ENCODE peak calls at places on chromosomes 5 and 9, in eight cellular contexts. One of them, this sample, is unnamed.

GRCh38 chr5:102910240-102911226 is 155.4 kb downstream of the PAM start:
- DNase-seq in heart right ventricle: no peak
- DNase-seq in HFF-Myc: peak
- DNase-seq in fibroblast of lung: peak
- DNase-seq in lung: no peak
- DNase-seq in bronchial epithelial cell: peak
- DNase-seq in AG04450: peak
- DNase-seq in NB4: no peak
- DNase-seq in this sample: peak

GRCh38 chr5:143355710-143356109 is 47.8 kb downstream of the NR3C1 start:
- DNase-seq in NB4: peak
- DNase-seq in AG04450: peak
- DNase-seq in fibroblast of lung: peak
- DNase-seq in HFF-Myc: peak
- DNase-seq in bronchial epithelial cell: peak
- DNase-seq in heart right ventricle: peak
- DNase-seq in lung: peak
- DNase-seq in this sample: peak

GRCh38 chr5:16550316-16550952 is 66.4 kb downstream of the RETREG1 start:
- DNase-seq in NB4: peak
- DNase-seq in bronchial epithelial cell: peak
- DNase-seq in AG04450: no peak
- DNase-seq in heart right ventricle: no peak
- DNase-seq in lung: no peak
- DNase-seq in fibroblast of lung: peak
- DNase-seq in HFF-Myc: no peak
- DNase-seq in this sample: no peak

GRCh38 chr5:179505636-179506261 is 44.6 kb upstream of the RUFY1 start:
- DNase-seq in NB4: no peak
- DNase-seq in bronchial epithelial cell: no peak
- DNase-seq in heart right ventricle: no peak
- DNase-seq in fibroblast of lung: no peak
- DNase-seq in AG04450: no peak
- DNase-seq in HFF-Myc: no peak
- DNase-seq in lung: no peak
- DNase-seq in this sample: no peak

GRCh38 chr9:93134740-93135444 is 841 bp upstream of the NINJ1 start:
- DNase-seq in heart right ventricle: no peak
- DNase-seq in NB4: no peak
- DNase-seq in fibroblast of lung: no peak
- DNase-seq in lung: no peak
- DNase-seq in bronchial epithelial cell: no peak
- DNase-seq in AG04450: no peak
- DNase-seq in HFF-Myc: no peak
- DNase-seq in this sample: no peak

GRCh38 chr5:80054682-80055081 is 19.5 kb downstream of the THBS4 start:
- DNase-seq in fibroblast of lung: no peak
- DNase-seq in lung: no peak
- DNase-seq in HFF-Myc: no peak
- DNase-seq in heart right ventricle: no peak
- DNase-seq in bronchial epithelial cell: peak
- DNase-seq in NB4: no peak
- DNase-seq in AG04450: no peak
- DNase-seq in this sample: no peak

GRCh38 chr5:38921174-38921573 is 75.4 kb downstream of the OSMR start:
- DNase-seq in fibroblast of lung: no peak
- DNase-seq in bronchial epithelial cell: no peak
- DNase-seq in NB4: peak
- DNase-seq in lung: no peak
- DNase-seq in AG04450: no peak
- DNase-seq in heart right ventricle: no peak
- DNase-seq in HFF-Myc: no peak
- DNase-seq in this sample: no peak

GRCh38 chr9:2299843-2300205 is 284.7 kb downstream of the SMARCA2 start:
- DNase-seq in NB4: no peak
- DNase-seq in fibroblast of lung: no peak
- DNase-seq in heart right ventricle: no peak
- DNase-seq in AG04450: no peak
- DNase-seq in bronchial epithelial cell: no peak
- DNase-seq in lung: no peak
- DNase-seq in HFF-Myc: no peak
- DNase-seq in this sample: no peak

GRCh38 chr5:142839711-142840441 is 69.7 kb downstream of the ARHGAP26 start:
- DNase-seq in NB4: peak
- DNase-seq in HFF-Myc: no peak
- DNase-seq in AG04450: no peak
- DNase-seq in bronchial epithelial cell: peak
- DNase-seq in fibroblast of lung: peak
- DNase-seq in lung: peak
- DNase-seq in heart right ventricle: peak
- DNase-seq in this sample: no peak

GRCh38 chr5:95817430-95817829 is 5.1 kb downstream of the GLRX start:
- DNase-seq in AG04450: no peak
- DNase-seq in bronchial epithelial cell: peak
- DNase-seq in HFF-Myc: peak
- DNase-seq in lung: no peak
- DNase-seq in NB4: no peak
- DNase-seq in heart right ventricle: no peak
- DNase-seq in fibroblast of lung: no peak
- DNase-seq in this sample: peak

GRCh38 chr5:146173597-146173996 is 8.9 kb downstream of the LARS1 start:
- DNase-seq in AG04450: no peak
- DNase-seq in fibroblast of lung: no peak
- DNase-seq in lung: no peak
- DNase-seq in heart right ventricle: no peak
- DNase-seq in NB4: no peak
- DNase-seq in HFF-Myc: no peak
- DNase-seq in bronchial epithelial cell: no peak
- DNase-seq in this sample: no peak

DNA sequence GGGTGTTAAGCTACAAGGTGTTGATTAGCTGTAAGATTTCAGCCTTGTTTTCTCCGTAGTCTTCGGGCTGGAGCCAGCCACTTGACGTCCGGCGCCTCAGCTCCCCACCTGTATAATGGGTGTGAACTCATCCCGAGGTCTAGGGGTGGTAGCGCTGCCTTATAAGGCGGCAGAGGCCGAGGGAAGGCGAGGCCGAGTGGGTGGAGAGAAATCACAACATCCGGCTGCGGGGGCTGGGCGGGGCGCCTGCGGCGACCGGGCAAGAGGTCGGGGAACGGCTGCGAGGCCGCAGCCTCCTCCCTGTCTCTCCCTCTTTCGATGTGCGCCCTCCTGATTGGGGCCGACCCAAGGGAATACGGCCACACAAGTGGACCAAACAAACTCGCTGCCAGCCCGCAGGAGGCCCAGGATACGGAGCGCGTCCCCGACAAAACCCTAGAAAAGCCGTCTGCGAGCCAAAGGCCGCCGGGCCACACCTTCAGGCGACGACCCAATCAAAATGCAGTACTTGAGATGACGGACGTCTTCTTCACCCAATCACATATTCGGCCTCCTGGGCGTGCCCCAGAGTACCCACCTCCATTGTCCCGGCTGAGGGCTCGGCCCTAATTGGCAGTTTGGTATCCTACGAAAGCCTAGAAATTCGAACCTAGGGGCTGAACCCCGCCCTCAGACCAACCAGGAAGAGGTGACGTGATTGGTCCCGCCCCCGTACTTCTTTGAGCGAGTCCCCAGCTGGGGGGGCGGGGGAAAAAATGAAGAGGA is 493 bp upstream of the GRK6 start:
- DNase-seq in heart right ventricle: peak
- DNase-seq in NB4: peak
- DNase-seq in HFF-Myc: peak
- DNase-seq in bronchial epithelial cell: peak
- DNase-seq in lung: peak
- DNase-seq in fibroblast of lung: peak
- DNase-seq in AG04450: peak
- DNase-seq in this sample: peak
- H3K4me3 ChIP-seq in heart right ventricle: peak
- H3K4me3 ChIP-seq in NB4: peak
- H3K4me3 ChIP-seq in HFF-Myc: peak
- H3K4me3 ChIP-seq in bronchial epithelial cell: peak
- H3K4me3 ChIP-seq in lung: peak
- H3K4me3 ChIP-seq in fibroblast of lung: peak
- H3K4me3 ChIP-seq in AG04450: peak
- H3K4me3 ChIP-seq in this sample: peak

GRCh38 chr9:136044971-136045594 is 50.0 kb downstream of the NACC2 start:
- DNase-seq in heart right ventricle: no peak
- DNase-seq in fibroblast of lung: no peak
- DNase-seq in NB4: peak
- DNase-seq in HFF-Myc: no peak
- DNase-seq in bronchial epithelial cell: no peak
- DNase-seq in AG04450: no peak
- DNase-seq in lung: no peak
- DNase-seq in this sample: no peak
- H3K4me3 ChIP-seq in heart right ventricle: no peak
- H3K4me3 ChIP-seq in fibroblast of lung: no peak
- H3K4me3 ChIP-seq in NB4: no peak
- H3K4me3 ChIP-seq in HFF-Myc: no peak
- H3K4me3 ChIP-seq in bronchial epithelial cell: no peak
- H3K4me3 ChIP-seq in AG04450: no peak
- H3K4me3 ChIP-seq in lung: no peak
- H3K4me3 ChIP-seq in this sample: no peak

DNA sequence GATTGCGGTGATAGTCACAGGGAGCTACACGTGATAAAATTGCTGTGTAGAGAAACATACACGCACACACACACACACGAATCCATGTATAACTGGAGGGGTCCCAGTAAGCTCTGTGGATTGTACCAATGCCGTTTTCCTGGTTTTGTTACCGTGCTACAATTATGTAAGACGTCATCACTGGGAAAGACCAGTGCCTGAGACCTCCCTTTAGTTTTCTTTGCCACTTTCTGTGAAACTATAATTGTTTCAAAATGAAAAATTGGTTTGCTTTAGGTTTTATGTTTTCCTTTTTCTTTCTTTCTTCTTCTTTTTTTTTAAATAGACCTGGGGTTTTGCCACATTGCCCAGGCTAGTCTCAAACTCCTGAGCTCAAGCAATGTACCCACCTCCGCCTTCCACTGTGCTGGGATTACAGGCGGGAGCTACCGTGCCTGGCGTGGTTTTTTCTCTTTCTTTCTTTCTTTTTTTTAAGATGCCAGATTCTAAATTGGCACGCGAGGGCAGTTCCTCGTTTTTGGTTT is 21.3 kb downstream of the OR2V2 start:
- DNase-seq in NB4: no peak
- DNase-seq in AG04450: no peak
- DNase-seq in lung: no peak
- DNase-seq in bronchial epithelial cell: no peak
- DNase-seq in HFF-Myc: no peak
- DNase-seq in heart right ventricle: no peak
- DNase-seq in fibroblast of lung: no peak
- DNase-seq in this sample: no peak
- H3K4me3 ChIP-seq in NB4: no peak
- H3K4me3 ChIP-seq in AG04450: no peak
- H3K4me3 ChIP-seq in lung: no peak
- H3K4me3 ChIP-seq in bronchial epithelial cell: no peak
- H3K4me3 ChIP-seq in HFF-Myc: peak
- H3K4me3 ChIP-seq in heart right ventricle: no peak
- H3K4me3 ChIP-seq in fibroblast of lung: no peak
- H3K4me3 ChIP-seq in this sample: peak

GRCh38 chr5:60699549-60700346 is at the start of gene DEPDC1B:
- DNase-seq in bronchial epithelial cell: peak
- DNase-seq in AG04450: peak
- DNase-seq in fibroblast of lung: peak
- DNase-seq in NB4: peak
- DNase-seq in heart right ventricle: peak
- DNase-seq in HFF-Myc: peak
- DNase-seq in lung: peak
- DNase-seq in this sample: peak

GRCh38 chr5:60703944-60704343 is 4.0 kb upstream of the DEPDC1B start:
- DNase-seq in AG04450: no peak
- DNase-seq in heart right ventricle: no peak
- DNase-seq in HFF-Myc: no peak
- DNase-seq in lung: no peak
- DNase-seq in NB4: no peak
- DNase-seq in bronchial epithelial cell: peak
- DNase-seq in fibroblast of lung: no peak
- DNase-seq in this sample: no peak

GRCh38 chr5:60698316-60698715 is 1.6 kb downstream of the DEPDC1B start:
- DNase-seq in heart right ventricle: no peak
- DNase-seq in lung: no peak
- DNase-seq in NB4: no peak
- DNase-seq in bronchial epithelial cell: no peak
- DNase-seq in fibroblast of lung: no peak
- DNase-seq in HFF-Myc: no peak
- DNase-seq in AG04450: no peak
- DNase-seq in this sample: no peak

GRCh38 chr5:60700347-60700815 is 415 bp upstream of the DEPDC1B start:
- DNase-seq in lung: no peak
- DNase-seq in HFF-Myc: no peak
- DNase-seq in bronchial epithelial cell: no peak
- DNase-seq in AG04450: no peak
- DNase-seq in NB4: peak
- DNase-seq in fibroblast of lung: peak
- DNase-seq in heart right ventricle: no peak
- DNase-seq in this sample: no peak

DNA sequence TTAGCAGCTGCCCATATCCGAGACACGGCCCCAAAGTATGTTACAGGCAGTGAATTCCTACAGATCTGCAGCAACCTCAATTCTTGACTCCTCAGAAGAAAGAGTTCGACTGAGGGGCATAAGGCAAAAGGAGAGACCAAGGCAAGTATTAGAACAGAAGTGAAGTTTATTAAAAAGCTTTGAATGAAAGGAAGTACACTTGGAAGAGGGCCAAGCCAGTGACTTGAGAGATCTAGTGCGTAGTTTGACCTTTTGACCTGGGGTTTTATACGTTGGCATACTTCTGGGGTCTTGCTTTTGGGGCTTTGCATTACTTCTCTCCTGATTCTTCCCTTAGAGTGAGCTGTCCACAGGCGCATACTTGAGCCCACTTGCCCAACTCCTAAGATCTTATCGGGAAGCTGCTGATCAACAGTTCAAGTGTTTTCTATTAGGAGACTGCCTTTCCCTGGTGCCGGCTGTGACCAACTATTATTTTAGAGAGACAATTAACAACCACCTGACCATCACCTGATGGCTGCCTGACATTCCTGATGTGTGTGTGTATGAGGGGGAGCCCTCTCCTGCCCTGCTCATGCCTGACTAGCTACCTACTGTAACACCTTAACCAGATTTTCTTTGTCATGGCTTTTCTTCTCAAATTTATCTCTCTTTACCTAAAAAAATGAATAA is 1.5 kb upstream of the DEPDC1B start:
- DNase-seq in heart right ventricle: no peak
- DNase-seq in NB4: peak
- DNase-seq in fibroblast of lung: no peak
- DNase-seq in AG04450: no peak
- DNase-seq in bronchial epithelial cell: peak
- DNase-seq in lung: no peak
- DNase-seq in HFF-Myc: no peak
- DNase-seq in this sample: peak
- H3K4me3 ChIP-seq in heart right ventricle: no peak
- H3K4me3 ChIP-seq in NB4: no peak
- H3K4me3 ChIP-seq in fibroblast of lung: no peak
- H3K4me3 ChIP-seq in AG04450: no peak
- H3K4me3 ChIP-seq in bronchial epithelial cell: no peak
- H3K4me3 ChIP-seq in lung: no peak
- H3K4me3 ChIP-seq in HFF-Myc: no peak
- H3K4me3 ChIP-seq in this sample: no peak

GRCh38 chr9:104772707-104773106 is 8.8 kb downstream of the NIPSNAP3B start:
- DNase-seq in NB4: peak
- DNase-seq in bronchial epithelial cell: no peak
- DNase-seq in AG04450: no peak
- DNase-seq in HFF-Myc: no peak
- DNase-seq in heart right ventricle: no peak
- DNase-seq in lung: no peak
- DNase-seq in fibroblast of lung: no peak
- DNase-seq in this sample: no peak
- H3K4me3 ChIP-seq in NB4: peak
- H3K4me3 ChIP-seq in bronchial epithelial cell: no peak
- H3K4me3 ChIP-seq in AG04450: no peak
- H3K4me3 ChIP-seq in HFF-Myc: no peak
- H3K4me3 ChIP-seq in heart right ventricle: peak
- H3K4me3 ChIP-seq in lung: no peak
- H3K4me3 ChIP-seq in fibroblast of lung: no peak
- H3K4me3 ChIP-seq in this sample: no peak

This sample was measured in retinal pigment epithelial cell.